ENCODE peak calls at places on chromosomes 12 and 14, in nine cellular contexts. Z is upper lobe of right lung, S is NCI-H526 treated with DMSO at 0.1 percent for 48 hours, O is SJSA1, T is GDM1, C is NCI-H2081, M is dorsolateral prefrontal cortex, V is HS-5, U is GM04504. B is an unnamed sample.

GRCh38 chr12:25585021-25585523 is 32.0 kb upstream of the LMNTD1 start:
- DNase-seq in Z (no peak), S (no peak), O (no peak), T (no peak), C (peak), M (no peak), V (no peak), U (peak), B (peak)

GRCh38 chr12:46998811-46999368 is 80.5 kb upstream of the PCED1B start:
- DNase-seq in Z (no peak), S (no peak), O (peak), T (no peak), C (no peak), M (no peak), V (no peak), U (peak), B (peak)

GRCh38 chr12:64883264-64884163 is 59.1 kb downstream of the TBC1D30 start:
- DNase-seq in Z (no peak), S (no peak), O (no peak), T (no peak), C (no peak), M (no peak), V (no peak), U (no peak), B (peak)

GRCh38 chr12:1680804-1681492 is 9.9 kb upstream of the ADIPOR2 start:
- DNase-seq in Z (no peak), S (no peak), O (no peak), T (no peak), C (no peak), M (no peak), V (no peak), U (no peak), B (peak)

GRCh38 chr12:123083661-123084571 is 67.0 kb downstream of the PITPNM2 start:
- DNase-seq in Z (no peak), S (no peak), O (no peak), T (no peak), C (no peak), M (no peak), V (no peak), U (no peak), B (no peak)

GRCh38 chr14:104681689-104682074 is 7.7 kb upstream of the INF2 start:
- DNase-seq in Z (peak), S (no peak), O (peak), T (no peak), C (no peak), M (peak), V (peak), U (peak), B (peak)

GRCh38 chr12:115811929-115812328 is 465.6 kb downstream of the MED13L start:
- DNase-seq in Z (no peak), S (no peak), O (no peak), T (no peak), C (no peak), M (no peak), V (no peak), U (no peak), B (no peak)

GRCh38 chr12:59637657-59638150 is 41.9 kb downstream of the SLC16A7 start:
- DNase-seq in Z (no peak), S (no peak), O (no peak), T (no peak), C (no peak), M (no peak), V (no peak), U (no peak), B (no peak)

GRCh38 chr12:5889381-5890047 is 55.5 kb downstream of the ANO2 start:
- DNase-seq in Z (no peak), S (no peak), O (no peak), T (no peak), C (peak), M (no peak), V (no peak), U (no peak), B (no peak)

GRCh38 chr14:24943024-24943423 is 106.9 kb downstream of the STXBP6 start:
- DNase-seq in Z (no peak), S (no peak), O (no peak), T (no peak), C (peak), M (no peak), V (no peak), U (no peak), B (no peak)

GRCh38 chr12:6430124-6430989 is 14.4 kb upstream of the CD27 start:
- DNase-seq in Z (peak), S (no peak), O (peak), T (peak), C (no peak), M (peak), V (peak), U (peak), B (peak)

GRCh38 chr12:20319374-20319773 is 49.0 kb upstream of the PDE3A start:
- DNase-seq in Z (no peak), S (no peak), O (no peak), T (no peak), C (no peak), M (no peak), V (no peak), U (no peak), B (peak)

GRCh38 chr14:70448633-70449032 is 3.3 kb upstream of the ADAM21 start:
- DNase-seq in Z (no peak), S (no peak), O (no peak), T (no peak), C (no peak), M (no peak), V (no peak), U (peak), B (peak)

GRCh38 chr12:7130791-7131501 is 775 bp downstream of the CLSTN3 start:
- DNase-seq in Z (peak), S (peak), O (no peak), T (no peak), C (peak), M (peak), V (no peak), U (no peak), B (peak)

GRCh38 chr12:29314421-29314820 is 66.6 kb downstream of the ERGIC2 start:
- DNase-seq in Z (no peak), S (no peak), O (no peak), T (no peak), C (no peak), M (no peak), V (no peak), U (no peak), B (no peak)

GRCh38 chr14:106507354-106507753 is 981.0 kb downstream of the TMEM121 start:
- DNase-seq in Z (no peak), S (no peak), O (no peak), T (no peak), C (no peak), M (no peak), V (no peak), U (no peak), B (no peak)